ENCODE peak calls at places on chromosomes 6 and 20, in seven cellular contexts. B, V, E, D, U, X and L are unnamed samples.

GRCh38 chr6:14704383-14705271 is 541.2 kb upstream of the JARID2 start:
- DNase-seq in B (no peak), V (no peak), E (no peak), D (no peak), U (no peak), X (no peak), L (no peak)

GRCh38 chr20:52833901-52834300 is 138.3 kb upstream of the TSHZ2 start:
- DNase-seq in B (no peak), V (no peak), E (no peak), D (no peak), U (no peak), X (no peak), L (no peak)

GRCh38 chr6:45959534-45960195 is 56.0 kb downstream of the CLIC5 start:
- DNase-seq in B (no peak), V (no peak), E (no peak), D (no peak), U (no peak), X (peak; percentile 7), L (no peak)

GRCh38 chr6:7042654-7043545 is 64.9 kb upstream of the RREB1 start:
- DNase-seq in B (peak; percentile 57), V (peak; percentile 23), E (no peak), D (no peak), U (no peak), X (no peak), L (no peak)

GRCh38 chr6:98834060-98835031 is at the start of gene POU3F2:
- DNase-seq in B (peak; percentile 99), V (peak; percentile 68), E (peak; percentile 51), D (peak; percentile 81), U (peak; percentile 75), X (peak; percentile 90), L (no peak)

GRCh38 chr20:63968136-63968927 is 1.4 kb downstream of the ZNF512B start:
- DNase-seq in B (no peak), V (no peak), E (no peak), D (no peak), U (peak; percentile 20), X (no peak), L (peak; percentile 8)

GRCh38 chr6:149501768-149502167 is 17.0 kb upstream of the ZC3H12D start:
- DNase-seq in B (no peak), V (no peak), E (no peak), D (no peak), U (no peak), X (no peak), L (no peak)

GRCh38 chr20:48051810-48052491 is 266.7 kb upstream of the SULF2 start:
- DNase-seq in B (no peak), V (no peak), E (no peak), D (no peak), U (no peak), X (peak; percentile 82), L (no peak)

GRCh38 chr6:36769676-36770499 is 69.4 kb downstream of the CPNE5 start:
- DNase-seq in B (no peak), V (no peak), E (peak; percentile 25), D (peak; percentile 55), U (no peak), X (peak; percentile 37), L (no peak)
- H3K27ac ChIP-seq in B (no peak overlapping the region), V (peak overlapping the region; percentile 32), E (no peak overlapping the region), D (peak overlapping the region; percentile 53), U (peak overlapping the region; percentile 56), X (no peak overlapping the region), L (peak overlapping the region; percentile 86)

DNA sequence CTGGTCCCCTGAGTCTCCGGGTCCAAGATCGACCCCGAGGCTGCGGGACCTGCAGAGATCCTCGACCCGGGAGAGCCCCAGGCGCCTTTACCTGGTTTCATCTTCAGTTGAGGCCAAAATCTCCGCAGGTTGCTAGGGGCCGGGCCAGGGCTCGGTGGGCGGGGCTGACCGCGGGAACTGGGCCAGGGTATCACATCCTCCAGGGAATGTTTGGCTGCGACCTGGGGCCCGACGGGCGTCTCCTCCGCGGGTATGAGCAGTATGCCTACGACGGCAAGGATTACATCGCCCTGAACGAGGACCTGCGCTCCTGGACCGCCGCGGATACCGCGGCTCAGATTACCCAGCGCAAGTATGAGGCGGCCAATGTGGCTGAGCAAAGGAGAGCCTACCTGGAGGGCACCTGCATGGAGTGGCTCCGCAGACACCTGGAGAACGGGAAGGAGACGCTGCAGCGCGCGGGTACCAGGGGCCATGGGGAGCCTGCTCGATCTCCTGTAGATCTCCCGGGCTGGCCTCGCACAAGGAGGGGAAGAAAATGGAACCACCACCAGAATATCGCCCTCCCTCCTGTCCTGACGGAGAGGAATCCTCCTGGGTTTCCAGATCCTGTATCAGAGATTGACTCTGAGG is 53.8 kb upstream of the POLR1H start:
- DNase-seq in B (peak; percentile 63), V (peak; percentile 66), E (peak; percentile 29), D (peak; percentile 74), U (peak; percentile 34), X (no peak), L (peak; percentile 27)
- H3K4me3 ChIP-seq in B (peak overlapping the region; percentile 43), V (peak overlapping the region; percentile 60), E (peak overlapping the region; percentile 61), D (peak overlapping the region; percentile 63), U (peak overlapping the region; percentile 38), X (no peak overlapping the region), L (peak overlapping the region; percentile 76)

DNA sequence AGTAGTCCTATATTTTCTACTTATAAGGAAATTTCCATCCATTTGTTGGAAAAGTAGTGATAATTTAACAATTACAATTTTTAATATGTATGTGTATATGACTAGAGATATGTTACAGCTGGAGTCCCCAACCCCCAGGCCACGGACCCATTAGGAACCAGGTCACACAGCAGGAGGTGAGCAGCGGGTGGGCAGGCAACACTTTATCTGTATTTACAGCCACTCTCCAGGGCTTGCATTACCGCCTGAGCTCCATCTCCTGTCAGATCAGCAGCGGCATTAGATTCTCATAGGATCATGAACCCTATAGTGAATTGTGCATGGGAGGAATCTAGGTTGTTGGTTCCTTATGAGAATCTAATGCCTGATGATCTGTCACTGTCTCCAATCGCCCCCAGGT is 46.8 kb downstream of the TRDN start:
- DNase-seq in B (no peak), V (no peak), E (no peak), D (no peak), U (no peak), X (no peak), L (no peak)
- TF ChIP-seq CTCF in B (no peak), V (no peak), E (no peak), D (no peak), U (no peak), X (no peak), L (no peak)

DNA sequence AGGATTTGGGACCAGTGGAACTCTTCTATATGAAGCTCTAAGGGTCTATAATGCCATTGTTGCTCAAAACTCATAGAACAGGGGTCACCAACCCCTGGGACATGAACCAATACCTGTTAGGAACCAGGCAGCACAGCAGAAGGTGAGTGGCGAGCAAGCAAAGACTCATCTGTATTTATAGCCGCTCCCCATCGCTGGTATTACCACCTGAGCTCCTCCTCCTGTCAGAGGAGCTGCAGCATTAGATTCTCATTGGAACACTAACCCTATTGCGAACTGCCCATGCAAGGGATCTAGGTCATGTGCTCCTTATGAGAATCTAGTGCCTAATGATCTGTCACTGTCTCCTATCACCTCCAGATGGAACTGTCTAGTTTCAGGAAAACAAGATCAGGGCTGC is 237.5 kb downstream of the C6orf118 start:
- DNase-seq in B (no peak), V (no peak), E (no peak), D (no peak), U (no peak), X (no peak), L (no peak)
- H3K27ac ChIP-seq in B (no peak overlapping the region), V (no peak overlapping the region), E (no peak overlapping the region), D (no peak overlapping the region), U (no peak overlapping the region), X (no peak overlapping the region), L (no peak overlapping the region)